ENCODE peak calls at places on chromosomes 4 and X, in seven cellular contexts. C, G, T, Q, B, A and U are unnamed samples.

GRCh38 chr4:103091601-103092223 is 7.9 kb downstream of the BDH2 start:
- DNase-seq in C (no peak), G (no peak), T (no peak), Q (peak; percentile 36), B (no peak), A (no peak), U (no peak)

GRCh38 chrX:55039471-55039870 is 8.7 kb upstream of the ALAS2 start:
- DNase-seq in C (no peak), G (no peak), T (no peak), Q (no peak), B (no peak), A (no peak), U (no peak)

GRCh38 chrX:22952011-22952410 is 47.7 kb upstream of the DDX53 start:
- DNase-seq in C (no peak), G (no peak), T (no peak), Q (no peak), B (no peak), A (no peak), U (no peak)

GRCh38 chr4:110487873-110488272 is 11.9 kb downstream of the ENPEP start:
- DNase-seq in C (no peak), G (no peak), T (no peak), Q (no peak), B (no peak), A (peak; percentile 16), U (no peak)

GRCh38 chrX:27336466-27337091 is 126.6 kb downstream of the PPP4R3C start:
- DNase-seq in C (no peak), G (no peak), T (no peak), Q (peak; percentile 56), B (no peak), A (peak; percentile 4), U (no peak)

GRCh38 chr4:147139455-147140198 is 194.0 kb upstream of the TTC29 start:
- DNase-seq in C (no peak), G (no peak), T (no peak), Q (no peak), B (no peak), A (no peak), U (no peak)

GRCh38 chr4:182189107-182189878 is 53.9 kb upstream of the TENM3 start:
- DNase-seq in C (no peak), G (no peak), T (no peak), Q (no peak), B (no peak), A (no peak), U (no peak)

GRCh38 chr4:98113005-98113404 is 30.3 kb downstream of the STPG2 start:
- DNase-seq in C (no peak), G (no peak), T (no peak), Q (peak; percentile 19), B (no peak), A (no peak), U (no peak)

GRCh38 chr4:47531241-47531953 is 46.3 kb downstream of the ATP10D start:
- DNase-seq in C (no peak), G (no peak), T (no peak), Q (peak; percentile 14), B (no peak), A (peak; percentile 13), U (no peak)

GRCh38 chr4:44716597-44716996 is 9.8 kb downstream of the GNPDA2 start:
- DNase-seq in C (no peak), G (no peak), T (no peak), Q (no peak), B (no peak), A (no peak), U (no peak)

GRCh38 chrX:52574416-52575275 is 57.8 kb upstream of the XAGE1B start:
- DNase-seq in C (no peak), G (no peak), T (no peak), Q (peak; percentile 32), B (no peak), A (no peak), U (no peak)

GRCh38 chr4:108804648-108805273 is 41.9 kb upstream of the ETNPPL start:
- DNase-seq in C (no peak), G (no peak), T (no peak), Q (no peak), B (no peak), A (no peak), U (no peak)

GRCh38 chrX:39627257-39627656 is 470.5 kb downstream of the BCOR start:
- DNase-seq in C (no peak), G (no peak), T (no peak), Q (peak; percentile 22), B (no peak), A (no peak), U (no peak)

GRCh38 chrX:106177982-106178321 is 9.8 kb downstream of the PWWP3B start:
- DNase-seq in C (no peak), G (no peak), T (no peak), Q (no peak), B (no peak), A (no peak), U (no peak)

GRCh38 chr4:122739174-122739573 is 6.7 kb downstream of the BBS12 start:
- DNase-seq in C (no peak), G (no peak), T (no peak), Q (no peak), B (no peak), A (no peak), U (no peak)

GRCh38 chr4:61532324-61532723 is 332.2 kb downstream of the ADGRL3 start:
- DNase-seq in C (no peak), G (no peak), T (no peak), Q (no peak), B (no peak), A (no peak), U (no peak)

DNA sequence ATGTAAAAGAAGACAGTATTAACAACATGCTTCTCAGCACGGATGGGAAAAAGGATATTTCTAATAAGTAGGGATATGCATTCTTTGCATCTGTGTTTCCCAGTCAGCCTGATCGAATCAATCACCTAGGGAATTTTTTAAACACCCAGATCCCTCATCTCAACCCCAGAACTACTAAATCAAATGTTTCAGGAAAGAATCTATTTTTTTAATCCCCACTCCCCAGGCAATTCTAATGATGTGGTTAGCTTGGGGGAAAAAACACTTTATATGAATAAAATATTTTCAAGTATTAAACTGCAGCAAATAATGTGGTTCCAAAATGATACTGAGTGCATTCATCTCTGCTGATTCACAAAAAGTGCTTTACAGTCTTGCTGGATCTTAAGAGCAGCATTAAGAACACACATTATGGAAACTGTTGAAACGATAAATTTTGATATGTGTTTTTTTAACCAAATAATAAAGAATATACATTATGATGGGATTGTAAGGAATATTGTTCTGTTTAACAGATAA is 68.7 kb upstream of the GUCY1A1 start:
- DNase-seq in C (no peak), G (no peak), T (no peak), Q (no peak), B (no peak), A (no peak), U (no peak)
- TF ChIP-seq CTCF in C (no peak), G (no peak), T (no peak), Q (no peak), B (no peak), A (no peak), U (no peak)

DNA sequence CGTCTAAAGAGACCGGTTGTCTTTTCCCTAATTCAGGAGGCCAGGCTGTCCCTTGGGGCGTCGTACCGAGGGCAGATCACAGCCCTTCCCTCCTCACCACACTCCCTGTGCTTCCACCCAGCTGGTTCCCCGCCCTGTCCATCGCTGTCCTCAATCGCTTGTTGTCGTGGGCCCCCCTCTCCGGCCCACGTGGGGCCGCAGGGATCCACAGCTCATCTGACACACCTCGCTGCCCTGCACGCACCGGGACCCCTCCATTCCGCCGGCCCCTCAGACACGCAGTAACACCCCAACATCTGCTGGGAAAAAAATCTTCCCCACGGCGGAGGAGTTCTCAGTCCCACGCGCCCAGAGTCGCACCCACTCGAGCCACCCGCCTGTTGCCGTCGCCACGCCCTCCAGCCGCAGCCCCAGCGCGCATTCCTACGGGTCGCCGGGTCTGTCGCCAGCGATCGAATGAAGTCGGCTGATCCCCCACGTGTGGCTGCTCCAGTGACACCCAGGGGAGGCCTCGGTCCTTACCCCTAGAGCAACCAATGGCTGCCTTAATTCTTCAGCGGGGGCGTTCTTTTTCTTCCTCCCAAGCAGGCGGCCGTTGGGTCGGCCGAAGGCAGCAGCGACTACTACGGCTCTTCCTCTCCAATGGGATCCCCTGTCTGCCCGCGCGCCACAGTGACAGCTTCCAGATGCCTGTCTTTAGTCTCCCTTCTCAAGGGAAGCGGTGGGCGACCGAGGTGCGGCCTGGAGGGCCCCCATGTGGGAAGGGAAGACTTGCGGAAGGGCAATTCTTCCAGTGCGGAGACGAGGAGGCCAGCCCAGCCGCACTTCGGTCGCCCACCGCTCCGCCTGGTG is 885 bp upstream of the SEPTIN11 start:
- DNase-seq in C (peak; percentile 34), G (peak; percentile 90), T (peak; percentile 73), Q (peak; percentile 81), B (peak; percentile 50), A (peak; percentile 73), U (peak; percentile 88)
- H3K4me3 ChIP-seq in C (peak overlapping the region; percentile 67), G (peak overlapping the region; percentile 70), T (peak overlapping the region; percentile 85), Q (peak overlapping the region; percentile 69), B (peak overlapping the region; percentile 80), A (peak overlapping the region; percentile 91), U (peak overlapping the region; percentile 82)

GRCh38 chr4:148442830-148443549 is 776 bp upstream of the NR3C2 start:
- DNase-seq in C (no peak), G (peak; percentile 75), T (no peak), Q (no peak), B (no peak), A (no peak), U (no peak)

GRCh38 chr4:148441986-148442829 is at the start of gene NR3C2:
- DNase-seq in C (peak; percentile 99), G (peak; percentile 100), T (peak; percentile 99), Q (peak; percentile 99), B (peak; percentile 98), A (peak; percentile 100), U (peak; percentile 98)

GRCh38 chr4:148444296-148445070 is 2.3 kb upstream of the NR3C2 start:
- DNase-seq in C (no peak), G (peak; percentile 71), T (no peak), Q (peak; percentile 53), B (no peak), A (peak; percentile 41), U (peak; percentile 60)

GRCh38 chr4:148445071-148445902 is 3.1 kb upstream of the NR3C2 start:
- DNase-seq in C (peak; percentile 32), G (peak; percentile 85), T (peak; percentile 59), Q (peak; percentile 78), B (no peak), A (peak; percentile 73), U (peak; percentile 77)

DNA sequence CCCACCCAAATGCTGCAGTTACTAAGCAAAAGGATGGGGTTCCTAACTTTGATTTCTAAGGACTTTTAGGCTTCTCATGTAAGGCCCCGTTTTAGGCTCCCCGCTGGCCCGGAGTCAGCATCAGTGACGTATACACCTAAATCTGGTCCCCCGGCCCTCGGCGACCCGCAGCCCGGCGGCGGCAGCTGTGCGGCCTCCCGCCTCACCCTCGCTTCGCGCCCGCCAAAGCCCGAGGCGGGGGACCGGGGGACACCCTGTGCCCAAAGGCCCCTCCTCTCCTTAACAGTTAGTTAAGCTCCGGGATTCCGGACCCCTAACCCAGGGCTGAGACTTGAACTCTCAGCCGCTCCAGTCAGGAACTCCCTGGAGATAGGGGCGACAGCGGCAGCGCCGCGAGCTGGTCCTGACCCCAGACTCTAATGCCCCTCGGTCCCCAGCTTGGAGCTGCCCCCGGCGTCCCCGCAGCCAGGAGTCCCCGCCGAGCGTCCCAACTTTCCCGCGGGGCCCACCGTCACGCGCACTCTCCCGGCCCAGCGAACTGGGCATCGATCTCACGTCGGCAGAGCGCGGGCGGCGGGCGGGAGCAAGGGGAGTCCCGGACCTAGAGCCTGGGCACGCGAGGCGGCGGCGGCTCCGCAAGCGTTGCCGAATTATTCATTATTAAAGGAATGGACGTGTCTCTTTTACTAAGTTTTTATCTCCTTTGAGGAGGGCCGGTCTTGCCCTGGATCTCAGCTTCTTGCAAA is 1.5 kb upstream of the NR3C2 start:
- DNase-seq in C (no peak), G (peak; percentile 83), T (no peak), Q (peak; percentile 59), B (no peak), A (peak; percentile 39), U (peak; percentile 60)
- H3K4me1 ChIP-seq in C (peaks cover 47% of the 10 kb centered on the region), G (peaks cover 36% of the 10 kb centered on the region), T (no peaks in the 10 kb centered on the region), Q (peaks cover 30% of the 10 kb centered on the region), B (peaks cover 6% of the 10 kb centered on the region), A (peaks cover 14% of the 10 kb centered on the region), U (no peaks in the 10 kb centered on the region)

GRCh38 chrX:57977992-57978391 is 67.7 kb upstream of the ZXDA start:
- DNase-seq in C (no peak), G (no peak), T (no peak), Q (no peak), B (no peak), A (no peak), U (no peak)
- TF ChIP-seq CTCF in C (no peak), G (no peak), T (no peak), Q (no peak), B (no peak), A (no peak), U (peak; percentile 22)